ENCODE peak calls at places on chromosomes 13 and 19, in four cellular contexts. One of them, this sample, is unnamed.
A peak's percentile ranks its signal among the peaks of the same experiment; 100 is the strongest.

GRCh38 chr13:25762795-25763377 is 288.9 kb downstream of the SHISA2 start:
- DNase-seq in right atrium auricular region: no peak
- DNase-seq in lung: no peak
- DNase-seq in HCT116: no peak
- DNase-seq in this sample: no peak

GRCh38 chr13:113548778-113549621 is 35.6 kb upstream of the TFDP1 start:
- DNase-seq in right atrium auricular region: no peak
- DNase-seq in HCT116: no peak
- DNase-seq in lung: no peak
- DNase-seq in this sample: no peak

GRCh38 chr19:2800506-2800905 is 15.2 kb downstream of the THOP1 start:
- DNase-seq in lung: no peak
- DNase-seq in right atrium auricular region: no peak
- DNase-seq in HCT116: no peak
- DNase-seq in this sample: no peak

GRCh38 chr19:41223431-41224234 is 4.6 kb downstream of the AXL start:
- DNase-seq in HCT116: peak; percentile 49
- DNase-seq in lung: no peak
- DNase-seq in right atrium auricular region: no peak
- DNase-seq in this sample: peak; percentile 59

GRCh38 chr13:29706923-29707322 is 111.4 kb upstream of the SLC7A1 start:
- DNase-seq in right atrium auricular region: no peak
- DNase-seq in HCT116: no peak
- DNase-seq in lung: no peak
- DNase-seq in this sample: no peak

GRCh38 chr19:29668746-29669609 is 3.7 kb downstream of the PLEKHF1 start:
- DNase-seq in right atrium auricular region: no peak
- DNase-seq in lung: no peak
- DNase-seq in HCT116: no peak
- DNase-seq in this sample: no peak

GRCh38 chr19:37506387-37507166 is at the start of gene ZNF793:
- DNase-seq in right atrium auricular region: peak; percentile 72
- DNase-seq in HCT116: no peak
- DNase-seq in lung: peak; percentile 78
- DNase-seq in this sample: peak; percentile 63

GRCh38 chr13:66805657-66806056 is 424.5 kb downstream of the PCDH9 start:
- DNase-seq in right atrium auricular region: no peak
- DNase-seq in lung: no peak
- DNase-seq in HCT116: no peak
- DNase-seq in this sample: no peak

GRCh38 chr19:1935484-1936208 is 5.3 kb upstream of the CSNK1G2 start:
- DNase-seq in HCT116: peak; percentile 68
- DNase-seq in right atrium auricular region: peak; percentile 65
- DNase-seq in lung: no peak
- DNase-seq in this sample: no peak

DNA sequence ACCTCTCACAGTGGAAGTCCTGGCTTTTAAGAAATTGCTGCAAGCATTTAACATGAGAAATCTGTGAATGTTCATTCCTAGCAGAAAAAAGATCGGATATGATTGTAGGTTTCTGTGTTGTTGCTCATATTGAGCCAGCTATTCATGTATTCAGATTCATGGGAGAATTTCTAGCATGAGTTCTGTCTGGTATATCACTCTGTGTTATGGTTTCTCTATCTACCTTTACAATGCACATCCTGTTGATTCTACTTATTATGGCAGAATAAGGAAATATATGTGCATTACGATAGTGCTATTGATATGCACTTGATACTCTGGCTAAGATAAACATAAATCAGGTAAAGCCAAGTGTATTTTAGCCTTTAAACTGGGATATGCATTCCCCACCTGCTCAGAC is 138.2 kb downstream of the KCNRG start:
- DNase-seq in right atrium auricular region: no peak
- DNase-seq in HCT116: no peak
- DNase-seq in lung: no peak
- DNase-seq in this sample: no peak
- H3K4me3 ChIP-seq in right atrium auricular region: no peak overlapping the region
- H3K4me3 ChIP-seq in HCT116: no peak overlapping the region
- H3K4me3 ChIP-seq in lung: no peak overlapping the region
- H3K4me3 ChIP-seq in this sample: no peak overlapping the region

GRCh38 chr13:97366172-97366688 is 67.7 kb upstream of the RAP2A start:
- DNase-seq in lung: no peak
- DNase-seq in HCT116: no peak
- DNase-seq in right atrium auricular region: no peak
- DNase-seq in this sample: no peak
- H3K4me3 ChIP-seq in lung: no peak overlapping the region
- H3K4me3 ChIP-seq in HCT116: no peak overlapping the region
- H3K4me3 ChIP-seq in right atrium auricular region: no peak overlapping the region
- H3K4me3 ChIP-seq in this sample: no peak overlapping the region

GRCh38 chr13:31045621-31046081 is 113.2 kb downstream of the TEX26 start:
- DNase-seq in HCT116: peak; percentile 94
- DNase-seq in right atrium auricular region: peak; percentile 65
- DNase-seq in lung: peak; percentile 90
- DNase-seq in this sample: peak; percentile 89
- H3K4me3 ChIP-seq in HCT116: peak overlapping the region; percentile 13
- H3K4me3 ChIP-seq in right atrium auricular region: no peak overlapping the region
- H3K4me3 ChIP-seq in lung: no peak overlapping the region
- H3K4me3 ChIP-seq in this sample: no peak overlapping the region

GRCh38 chr19:5803441-5803751 is 1.5 kb upstream of the NRTN start:
- DNase-seq in lung: no peak
- DNase-seq in right atrium auricular region: no peak
- DNase-seq in HCT116: no peak
- DNase-seq in this sample: no peak

GRCh38 chr19:5801796-5802616 is 2.9 kb upstream of the NRTN start:
- DNase-seq in lung: no peak
- DNase-seq in right atrium auricular region: no peak
- DNase-seq in HCT116: no peak
- DNase-seq in this sample: no peak

GRCh38 chr19:5804516-5805464 is at the start of gene NRTN:
- DNase-seq in HCT116: no peak
- DNase-seq in lung: no peak
- DNase-seq in right atrium auricular region: no peak
- DNase-seq in this sample: no peak

GRCh38 chr19:5805465-5806132 is 732 bp downstream of the NRTN start:
- DNase-seq in lung: peak; percentile 68
- DNase-seq in right atrium auricular region: peak; percentile 62
- DNase-seq in HCT116: no peak
- DNase-seq in this sample: no peak

GRCh38 chr19:5803752-5804515 is 933 bp upstream of the NRTN start:
- DNase-seq in lung: peak; percentile 89
- DNase-seq in right atrium auricular region: peak; percentile 72
- DNase-seq in HCT116: peak; percentile 78
- DNase-seq in this sample: no peak
- H3K4me3 ChIP-seq in lung: no peak overlapping the region
- H3K4me3 ChIP-seq in right atrium auricular region: peak overlapping the region; percentile 15
- H3K4me3 ChIP-seq in HCT116: peak overlapping the region; percentile 39
- H3K4me3 ChIP-seq in this sample: peak overlapping the region; percentile 44

This sample was measured in epithelial cell of proximal tubule.